ENCODE peak calls at places on chromosomes 5 and 9, in five cellular contexts. L is heart right ventricle, D is hepatocyte, I is mucosa of descending colon, U is lung. N is an unnamed sample. For H3K4me1 and H3K9me3, the result is how much of the 10 kb centered on the place peaks cover.

GRCh38 chr9:30925126-30925525 is 1459.3 kb upstream of the ACO1 start:
- DNase-seq in L (no peak), D (no peak), I (no peak), U (no peak), N (no peak)

GRCh38 chr5:123746683-123747360 is 234.8 kb downstream of the CSNK1G3 start:
- DNase-seq in L (no peak), D (no peak), I (no peak), U (no peak), N (no peak)

GRCh38 chr9:90022474-90022873 is 417.7 kb downstream of the GADD45G start:
- DNase-seq in L (no peak), D (no peak), I (no peak), U (no peak), N (no peak)

GRCh38 chr9:93675336-93676150 is 99.2 kb downstream of the PHF2 start:
- DNase-seq in L (peak), D (no peak), I (no peak), U (no peak), N (no peak)

GRCh38 chr5:74468421-74468820 is 172.1 kb downstream of the ENC1 start:
- DNase-seq in L (no peak), D (no peak), I (no peak), U (no peak), N (no peak)

GRCh38 chr9:107229146-107229545 is 53.9 kb upstream of the RAD23B start:
- DNase-seq in L (no peak), D (no peak), I (no peak), U (no peak), N (no peak)

GRCh38 chr5:128962211-128962610 is 3.1 kb upstream of the SLC27A6 start:
- DNase-seq in L (no peak), D (no peak), I (no peak), U (no peak), N (no peak)

GRCh38 chr9:121765021-121765950 is 113.9 kb downstream of the DAB2IP start:
- DNase-seq in L (peak), D (peak), I (no peak), U (no peak), N (no peak)

GRCh38 chr9:88280816-88281382 is 107.3 kb upstream of the SPIN1 start:
- DNase-seq in L (no peak), D (no peak), I (no peak), U (no peak), N (no peak)

GRCh38 chr9:121302786-121303185 is 34.8 kb downstream of the GSN start:
- DNase-seq in L (no peak), D (no peak), I (no peak), U (no peak), N (no peak)

GRCh38 chr5:73447234-73448071 is 1.1 kb downstream of the FOXD1 start:
- DNase-seq in L (no peak), D (peak), I (peak), U (no peak), N (no peak)

GRCh38 chr5:67941750-67942450 is 273.7 kb upstream of the PIK3R1 start:
- DNase-seq in L (no peak), D (peak), I (no peak), U (no peak), N (no peak)

GRCh38 chr5:65919773-65920172 is 6.6 kb upstream of the ERBIN start:
- DNase-seq in L (no peak), D (no peak), I (no peak), U (no peak), N (no peak)

GRCh38 chr5:72133212-72133990 is 26.1 kb downstream of the MAP1B start:
- DNase-seq in L (no peak), D (no peak), I (no peak), U (no peak), N (no peak)

GRCh38 chr9:749712-750111 is 91.8 kb upstream of the DMRT1 start:
- DNase-seq in L (no peak), D (no peak), I (peak), U (no peak), N (no peak)

GRCh38 chr5:111830333-111830732 is 73.3 kb upstream of the NREP start:
- DNase-seq in L (no peak), D (peak), I (no peak), U (no peak), N (no peak)

GRCh38 chr5:80739898-80740297 is 85.1 kb upstream of the DHFR start:
- DNase-seq in L (no peak), D (no peak), I (no peak), U (no peak), N (no peak)

GRCh38 chr5:80738466-80738865 is 83.7 kb upstream of the DHFR start:
- DNase-seq in L (no peak), D (no peak), I (no peak), U (no peak), N (no peak)

GRCh38 chr5:80739487-80739886 is 84.7 kb upstream of the DHFR start:
- DNase-seq in L (no peak), D (no peak), I (no peak), U (no peak), N (no peak)

GRCh38 chr5:80739057-80739456 is 84.3 kb upstream of the DHFR start:
- DNase-seq in L (no peak), D (no peak), I (no peak), U (no peak), N (no peak)

DNA sequence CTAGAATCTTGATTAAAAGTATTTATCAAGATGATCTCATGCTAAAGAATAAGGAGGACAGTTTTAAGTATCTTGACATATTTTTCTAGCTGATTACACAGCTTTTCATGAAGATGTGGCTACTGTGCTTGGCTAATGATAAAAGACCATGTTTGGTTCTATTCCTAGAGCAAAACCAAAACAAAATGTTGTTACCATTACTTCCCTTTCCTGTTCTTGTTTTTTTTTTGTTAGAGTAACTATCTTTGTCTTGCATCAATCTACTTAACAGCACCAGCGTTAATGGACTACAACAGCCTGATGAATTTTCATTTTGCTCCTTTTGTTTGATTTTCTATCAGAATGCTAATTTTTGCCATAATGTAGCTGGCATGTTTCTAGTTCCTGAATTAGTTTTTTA is 86.2 kb upstream of the DHFR start:
- DNase-seq in L (no peak), D (no peak), I (no peak), U (no peak), N (no peak)
- H3K4me1 ChIP-seq in L (under half), D (under half), I (under half), U (under half), N (under half)

DNA sequence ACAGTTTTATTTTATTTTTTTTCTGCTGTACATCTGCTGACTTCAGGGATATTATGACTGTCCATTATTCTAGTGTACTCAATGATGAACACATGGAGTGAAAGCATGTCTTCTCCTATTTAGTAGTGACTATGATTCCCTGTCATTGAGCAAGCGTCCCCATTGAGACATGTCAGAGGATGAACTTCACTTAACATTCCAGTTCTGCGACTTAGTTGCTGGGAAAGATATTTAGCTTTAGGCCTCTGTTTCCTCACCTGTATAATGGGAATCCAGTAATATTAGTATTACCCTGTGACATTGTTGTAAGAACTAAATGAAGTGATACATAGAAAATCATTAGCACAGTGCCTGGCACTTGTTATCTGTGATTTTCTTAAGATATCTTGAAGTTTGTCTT is 144.8 kb upstream of the DHFR start:
- DNase-seq in L (no peak), D (no peak), I (no peak), U (no peak), N (no peak)
- H3K9me3 ChIP-seq in L (under half), D (under half), I (under half), U (under half), N (under half)

GRCh38 chr5:132427285-132428146 is 58.0 kb downstream of the SLC22A5 start:
- DNase-seq in L (no peak), D (peak), I (peak), U (peak), N (peak)
- H3K4me1 ChIP-seq in L (half or more), D (half or more), I (half or more), U (under half), N (under half)

GRCh38 chr5:32339198-32339597 is 26.5 kb upstream of the MTMR12 start:
- DNase-seq in L (no peak), D (no peak), I (no peak), U (no peak), N (no peak)

GRCh38 chr5:32342656-32343055 is 29.9 kb upstream of the MTMR12 start:
- DNase-seq in L (no peak), D (no peak), I (no peak), U (no peak), N (no peak)

GRCh38 chr5:32343058-32343672 is 30.4 kb upstream of the MTMR12 start:
- DNase-seq in L (no peak), D (no peak), I (no peak), U (no peak), N (no peak)

GRCh38 chr5:32339878-32340277 is 27.1 kb upstream of the MTMR12 start:
- DNase-seq in L (no peak), D (no peak), I (no peak), U (no peak), N (no peak)
- H3K9me3 ChIP-seq in L (under half), D (under half), I (under half), U (under half), N (under half)

DNA sequence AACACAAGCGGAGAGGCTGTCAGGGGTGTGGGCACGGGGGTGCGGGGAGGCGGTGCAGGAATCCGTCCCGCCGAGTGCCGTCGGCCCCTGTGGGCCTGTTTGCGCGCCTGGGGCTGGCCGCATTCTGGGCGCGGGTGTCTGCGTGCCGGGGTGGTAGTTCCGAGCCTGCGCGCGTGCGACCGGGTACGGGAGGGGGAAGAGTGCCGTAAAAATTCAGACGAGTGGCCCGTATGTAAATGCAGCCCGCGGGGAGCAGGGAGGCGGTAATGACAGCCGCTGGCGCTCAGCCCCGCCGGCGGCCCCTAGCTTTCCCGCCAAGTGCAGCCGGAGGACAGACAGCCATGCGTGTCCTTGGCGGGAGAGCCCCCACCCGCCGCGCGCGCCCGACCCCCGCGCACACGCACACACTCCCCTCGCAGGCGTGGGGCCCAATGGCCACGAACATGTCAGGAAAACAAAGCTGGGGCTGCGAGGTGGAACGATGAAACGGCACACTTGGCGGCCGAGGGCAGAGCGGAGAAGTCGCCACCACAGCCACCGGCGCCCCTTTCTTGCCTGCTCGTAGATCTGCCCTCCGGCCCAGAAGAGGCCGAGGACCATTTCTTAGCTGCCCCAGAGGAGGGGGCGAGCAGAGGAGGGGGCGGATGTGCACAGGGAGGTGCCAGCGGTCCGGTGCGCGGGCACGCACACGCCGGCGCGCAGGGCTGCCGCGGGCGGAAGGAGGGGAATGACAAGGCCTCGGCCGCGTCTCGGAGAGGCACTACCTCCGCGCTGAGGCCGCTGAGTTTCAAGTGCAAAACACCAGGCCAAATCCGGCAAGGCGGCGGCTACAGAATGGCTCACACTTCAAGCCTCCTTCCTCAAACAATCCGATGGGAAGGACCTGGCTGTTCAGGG is 208.5 kb downstream of the MEF2C start:
- DNase-seq in L (no peak), D (no peak), I (no peak), U (no peak), N (no peak)
- H3K4me1 ChIP-seq in L (under half), D (under half), I (under half), U (under half), N (under half)